ENCODE peak calls at places on chromosomes 7 and 10, in seven cellular contexts. B is A549, V is BE2C, J is transverse colon, C is sciatic nerve, A is left cardiac atrium, I is astrocyte. E is an unnamed sample.

GRCh38 chr7:95104739-95105138 is 197.3 kb downstream of the PPP1R9A start:
- DNase-seq in I (peak), A (no peak), V (no peak), C (no peak), J (no peak), B (peak), E (peak)

GRCh38 chr7:69814421-69814962 is 216.2 kb downstream of the AUTS2 start:
- DNase-seq in J (no peak), C (peak), V (no peak), A (peak), B (no peak), I (peak), E (no peak)

GRCh38 chr7:16891338-16891737 is 9.6 kb upstream of the AGR3 start:
- DNase-seq in B (peak), J (peak), A (no peak), C (no peak), V (no peak), I (peak), E (peak)

GRCh38 chr10:127441350-127442219 is 107.5 kb upstream of the NPS start:
- DNase-seq in B (no peak), C (no peak), I (no peak), A (no peak), V (no peak), J (peak), E (no peak)

GRCh38 chr7:11478873-11479272 is 353.1 kb downstream of the THSD7A start:
- DNase-seq in B (no peak), C (no peak), A (no peak), V (no peak), J (no peak), I (no peak), E (no peak)

GRCh38 chr10:80684217-80684616 is 146.5 kb downstream of the SH2D4B start:
- DNase-seq in A (no peak), C (no peak), V (no peak), J (no peak), I (no peak), B (peak), E (peak)

GRCh38 chr10:8637640-8638039 is 583.2 kb downstream of the GATA3 start:
- DNase-seq in B (no peak), A (no peak), J (no peak), C (no peak), V (peak), I (peak), E (peak)

GRCh38 chr7:43112941-43113621 is 634 bp downstream of the HECW1 start:
- DNase-seq in I (peak), J (no peak), B (peak), A (peak), C (no peak), V (no peak), E (peak)

GRCh38 chr7:92621026-92621540 is 30.9 kb upstream of the FAM133B start:
- DNase-seq in A (peak), I (peak), B (peak), C (peak), V (peak), J (peak), E (peak)

GRCh38 chr10:87700031-87700796 is 40.5 kb downstream of the PAPSS2 start:
- DNase-seq in I (peak), C (no peak), V (no peak), J (no peak), A (peak), B (no peak), E (peak)

GRCh38 chr7:90155206-90155605 is 937 bp downstream of the STEAP1 start:
- DNase-seq in A (no peak), V (no peak), B (no peak), I (no peak), C (no peak), J (no peak), E (no peak)